ENCODE peak calls at places on chromosomes 6 and 20, in six cellular contexts. V, Y, I, M, F and X are unnamed samples.

GRCh38 chr6:169371344-169372144 is 117.9 kb upstream of the THBS2 start:
- DNase-seq in I (peak), Y (peak), F (no peak), V (no peak), M (no peak), X (peak)

GRCh38 chr6:108989700-108990099 is 104.9 kb downstream of the SESN1 start:
- DNase-seq in V (no peak), I (no peak), Y (no peak), F (no peak), M (no peak), X (no peak)

GRCh38 chr6:167706313-167707109 is 120.2 kb upstream of the AFDN start:
- DNase-seq in Y (no peak), I (peak), M (no peak), V (no peak), F (peak), X (no peak)

GRCh38 chr20:63498950-63499332 is at the start of gene EEF1A2:
- DNase-seq in Y (no peak), M (no peak), I (peak), V (no peak), F (no peak), X (peak)

GRCh38 chr6:104682722-104683643 is 176.7 kb downstream of the HACE1 start:
- DNase-seq in M (peak), V (no peak), Y (peak), I (peak), F (peak), X (peak)

GRCh38 chr6:39882567-39882953 is 51.7 kb downstream of the MOCS1 start:
- DNase-seq in M (peak), V (no peak), I (no peak), F (no peak), Y (peak), X (peak)

GRCh38 chr20:8394308-8394945 is 262.4 kb downstream of the PLCB1 start:
- DNase-seq in Y (no peak), M (no peak), V (no peak), I (no peak), F (no peak), X (no peak)

GRCh38 chr6:20664250-20664649 is 130.0 kb downstream of the CDKAL1 start:
- DNase-seq in Y (no peak), M (no peak), I (no peak), F (no peak), V (no peak), X (no peak)

GRCh38 chr6:119484598-119484997 is 135.0 kb upstream of the MAN1A1 start:
- DNase-seq in M (peak), F (no peak), Y (peak), V (peak), I (peak), X (peak)

GRCh38 chr6:101845621-101846020 is 452.1 kb downstream of the GRIK2 start:
- DNase-seq in F (no peak), V (no peak), M (no peak), I (no peak), Y (no peak), X (no peak)

GRCh38 chr20:50645253-50646068 is 45.9 kb downstream of the RIPOR3 start:
- DNase-seq in Y (peak), F (no peak), V (peak), M (peak), I (peak), X (peak)

GRCh38 chr6:28207244-28208179 is 17.6 kb upstream of the ZSCAN9 start:
- DNase-seq in F (no peak), Y (peak), V (no peak), I (peak), M (no peak), X (no peak)

GRCh38 chr20:58555078-58555765 is 40.0 kb upstream of the APCDD1L start:
- DNase-seq in V (no peak), F (no peak), I (no peak), M (peak), Y (no peak), X (peak)

GRCh38 chr20:59831901-59832240 is 101.6 kb downstream of the SYCP2 start:
- DNase-seq in M (no peak), F (no peak), V (no peak), Y (no peak), I (peak), X (no peak)

GRCh38 chr6:17167327-17167979 is 65.6 kb downstream of the STMND1 start:
- DNase-seq in Y (peak), F (no peak), M (peak), I (peak), V (no peak), X (peak)

GRCh38 chr20:22887796-22888195 is 147.3 kb upstream of the SSTR4 start:
- DNase-seq in Y (no peak), F (no peak), I (no peak), V (no peak), M (no peak), X (no peak)

GRCh38 chr6:37653933-37654565 is 43.6 kb downstream of the MDGA1 start:
- DNase-seq in I (no peak), F (peak), V (peak), M (no peak), Y (peak), X (peak)

GRCh38 chr6:119481098-119481497 is 131.5 kb upstream of the MAN1A1 start:
- DNase-seq in I (no peak), F (no peak), V (no peak), M (no peak), Y (no peak), X (no peak)

GRCh38 chr6:104486003-104486402 is 373.7 kb downstream of the HACE1 start:
- DNase-seq in Y (no peak), V (no peak), I (no peak), F (no peak), M (no peak), X (no peak)